ENCODE peak calls at places on chromosome 13, in six cellular contexts. P, G, J, D, M and L are unnamed samples. For H3K36me3, the result is how much of the 10 kb centered on the place peaks cover.

GRCh38 chr13:46992383-46992952 is 95.6 kb upstream of the HTR2A start:
- DNase-seq in G (peak), D (peak), P (peak), M (no peak), J (peak), L (peak)

GRCh38 chr13:29319451-29319850 is 276.0 kb downstream of the SLC7A1 start:
- DNase-seq in D (no peak), J (no peak), G (no peak), M (no peak), P (no peak), L (no peak)

GRCh38 chr13:48505597-48506091 is 27.2 kb downstream of the RCBTB2 start:
- DNase-seq in J (no peak), M (no peak), D (no peak), P (no peak), G (peak), L (peak)

GRCh38 chr13:93227280-93227905 is 786 bp downstream of the GPC6 start:
- DNase-seq in P (peak), J (no peak), D (peak), M (no peak), G (peak), L (no peak)

GRCh38 chr13:46683879-46684278 is 113.1 kb downstream of the ESD start:
- DNase-seq in M (no peak), D (no peak), P (no peak), J (no peak), G (no peak), L (no peak)

GRCh38 chr13:73767191-73767741 is 366.9 kb downstream of the KLF12 start:
- DNase-seq in P (no peak), G (no peak), J (no peak), D (no peak), M (no peak), L (no peak)

GRCh38 chr13:28751210-28751935 is 32.6 kb upstream of the SLC46A3 start:
- DNase-seq in D (no peak), M (no peak), P (no peak), J (no peak), G (no peak), L (no peak)

GRCh38 chr13:61410669-61411297 is 4.9 kb downstream of the PCDH20 start:
- DNase-seq in M (no peak), P (no peak), D (peak), G (no peak), J (peak), L (peak)

GRCh38 chr13:24148414-24149305 is 11.9 kb upstream of the SPATA13 start:
- DNase-seq in M (no peak), P (peak), D (no peak), G (no peak), J (peak), L (peak)

GRCh38 chr13:107138468-107138867 is 570.5 kb upstream of the ARGLU1 start:
- DNase-seq in P (no peak), M (no peak), G (no peak), D (no peak), J (no peak), L (no peak)

GRCh38 chr13:61685683-61686013 is 270.0 kb upstream of the PCDH20 start:
- DNase-seq in G (peak), D (peak), P (no peak), M (no peak), J (peak), L (peak)

GRCh38 chr13:39326471-39326870 is 276.5 kb downstream of the LHFPL6 start:
- DNase-seq in J (no peak), D (no peak), P (no peak), M (no peak), G (peak), L (no peak)

GRCh38 chr13:32415019-32415418 is 12.9 kb downstream of the N4BP2L1 start:
- DNase-seq in M (no peak), D (peak), J (peak), P (no peak), G (no peak), L (peak)

GRCh38 chr13:76296751-76297150 is 589.5 kb downstream of the KCTD12 start:
- DNase-seq in P (no peak), M (no peak), G (no peak), D (no peak), J (no peak), L (no peak)

GRCh38 chr13:45538382-45538781 is 73.6 kb downstream of the COG3 start:
- DNase-seq in P (no peak), J (peak), M (no peak), G (no peak), D (no peak), L (no peak)

GRCh38 chr13:36029171-36029570 is 102.0 kb downstream of the DCLK1 start:
- DNase-seq in P (peak), G (no peak), J (no peak), D (no peak), M (no peak), L (peak)

GRCh38 chr13:25905411-25906010 is 146.3 kb downstream of the SHISA2 start:
- DNase-seq in M (no peak), D (peak), P (no peak), G (no peak), J (no peak), L (no peak)

GRCh38 chr13:49836516-49836915 is 44.0 kb upstream of the KPNA3 start:
- DNase-seq in P (no peak), M (no peak), G (no peak), J (no peak), D (no peak), L (peak)

GRCh38 chr13:31951215-31951678 is 80.3 kb upstream of the FRY start:
- DNase-seq in P (no peak), J (no peak), D (no peak), M (peak), G (peak), L (peak)

GRCh38 chr13:49112782-49113525 is 107.2 kb upstream of the MLNR start:
- DNase-seq in J (no peak), D (peak), M (no peak), G (no peak), P (no peak), L (no peak)

GRCh38 chr13:72820156-72820897 is 38.4 kb downstream of the PIBF1 start:
- DNase-seq in G (no peak), J (no peak), D (peak), M (no peak), P (peak), L (peak)

GRCh38 chr13:32911506-32911905 is 104.7 kb upstream of the KL start:
- DNase-seq in P (peak), D (peak), M (no peak), J (peak), G (peak), L (peak)

GRCh38 chr13:77752512-77753069 is 55.1 kb downstream of the SLAIN1 start:
- DNase-seq in G (no peak), M (no peak), J (no peak), P (no peak), D (no peak), L (no peak)

GRCh38 chr13:94020833-94021232 is 458.6 kb downstream of the DCT start:
- DNase-seq in M (no peak), P (no peak), D (no peak), J (no peak), G (no peak), L (peak)

GRCh38 chr13:106680796-106681482 is 113.0 kb upstream of the ARGLU1 start:
- DNase-seq in J (no peak), M (peak), G (peak), D (peak), P (no peak), L (no peak)

GRCh38 chr13:22940736-22941135 is 240.0 kb upstream of the SGCG start:
- DNase-seq in M (no peak), J (no peak), D (no peak), P (no peak), G (no peak), L (no peak)

GRCh38 chr13:46553521-46553885 is 533 bp downstream of the LRCH1 start:
- DNase-seq in P (no peak), D (peak), J (no peak), M (no peak), G (no peak), L (no peak)

DNA sequence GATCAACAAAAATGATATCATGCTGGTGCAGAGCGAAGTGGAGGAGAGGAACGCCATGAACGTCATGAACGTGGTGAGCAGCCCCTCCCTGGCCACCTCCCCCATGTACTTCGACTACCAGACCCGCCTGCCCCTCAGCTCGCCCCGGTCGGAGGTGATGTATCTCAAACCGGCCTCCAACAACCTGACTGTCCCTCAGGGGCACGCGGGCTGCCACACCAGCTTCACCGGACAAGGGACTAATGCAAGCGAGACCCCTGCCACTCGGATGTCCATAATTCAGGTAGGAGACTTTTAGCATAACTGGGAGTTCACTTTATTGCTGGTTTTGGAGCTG is 3.3 kb downstream of the PCDH17 start:
- DNase-seq in D (no peak), G (peak), M (peak), J (no peak), P (no peak), L (no peak)
- H3K4me3 ChIP-seq in D (no peak), G (peak), M (peak), J (no peak), P (no peak), L (no peak)

GRCh38 chr13:114323349-114323748 is 9.0 kb downstream of the CHAMP1 start:
- DNase-seq in P (no peak), G (no peak), J (no peak), M (no peak), D (no peak), L (no peak)

GRCh38 chr13:114319441-114319871 is 5.2 kb downstream of the CHAMP1 start:
- DNase-seq in P (peak), D (no peak), M (no peak), J (no peak), G (no peak), L (no peak)

GRCh38 chr13:114321256-114321655 is 7.0 kb downstream of the CHAMP1 start:
- DNase-seq in G (no peak), J (no peak), D (no peak), P (no peak), M (no peak), L (no peak)

GRCh38 chr13:114318624-114319023 is 4.3 kb downstream of the CHAMP1 start:
- DNase-seq in G (no peak), P (no peak), D (no peak), J (no peak), M (no peak), L (no peak)

DNA sequence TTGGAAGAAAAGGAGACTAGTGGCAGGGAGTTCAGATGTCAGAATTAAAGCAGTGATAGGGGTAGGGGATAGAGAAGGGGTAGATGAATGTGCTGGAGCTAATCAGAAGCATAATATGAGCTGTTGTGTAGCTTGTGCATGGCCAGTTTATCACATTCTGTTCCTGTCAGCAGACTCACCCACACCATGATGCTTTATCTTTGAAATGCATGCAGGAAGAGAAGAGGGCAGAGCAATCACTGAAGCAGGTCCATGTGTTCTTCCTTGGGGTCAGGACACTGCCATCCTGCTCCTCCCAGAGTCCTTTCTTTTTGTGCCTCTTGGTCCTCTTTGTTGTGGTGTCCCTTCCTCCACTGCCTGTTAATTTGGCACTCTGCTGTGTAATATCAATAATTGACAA is 5.8 kb downstream of the CHAMP1 start:
- DNase-seq in D (no peak), P (no peak), J (no peak), G (no peak), M (no peak), L (no peak)
- H3K36me3 ChIP-seq in D (half or more), P (under half), J (under half), G (under half), M (under half), L (under half)

GRCh38 chr13:27120011-27120410 is 51.6 kb downstream of the USP12 start:
- DNase-seq in D (no peak), J (no peak), M (no peak), G (no peak), P (no peak), L (no peak)

GRCh38 chr13:27118428-27119054 is 53.1 kb downstream of the USP12 start:
- DNase-seq in D (no peak), P (no peak), G (no peak), M (no peak), J (no peak), L (no peak)

GRCh38 chr13:27117947-27118346 is 53.7 kb downstream of the USP12 start:
- DNase-seq in G (no peak), M (no peak), D (no peak), J (no peak), P (no peak), L (no peak)

GRCh38 chr13:27122036-27122435 is 49.6 kb downstream of the USP12 start:
- DNase-seq in D (no peak), J (no peak), P (no peak), G (no peak), M (no peak), L (no peak)

DNA sequence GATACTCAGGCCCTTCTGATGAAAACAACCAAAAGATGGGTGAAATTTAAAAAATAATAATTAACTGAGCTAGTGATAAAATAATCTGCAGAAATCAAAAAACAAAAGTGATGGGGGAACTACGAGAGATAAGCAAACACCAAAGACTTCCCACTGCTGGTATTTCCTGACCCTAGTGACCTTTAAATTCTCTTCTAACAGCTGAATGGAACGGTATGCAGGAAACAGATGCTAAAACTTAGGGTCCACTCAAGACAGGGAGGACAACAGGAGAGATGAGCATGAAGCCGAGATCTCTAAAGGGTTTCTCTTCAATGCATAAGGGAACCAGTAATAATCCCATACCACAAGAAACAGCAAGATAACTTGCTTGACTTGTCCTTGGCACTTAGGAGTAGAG is 50.8 kb downstream of the USP12 start:
- DNase-seq in M (no peak), P (no peak), D (no peak), J (no peak), G (no peak), L (no peak)
- H3K4me3 ChIP-seq in M (no peak), P (no peak), D (no peak), J (no peak), G (no peak), L (no peak)

GRCh38 chr13:110446570-110446880 is 115.0 kb downstream of the RAB20 start:
- DNase-seq in D (no peak), G (no peak), J (no peak), P (no peak), M (no peak), L (no peak)
- H3K36me3 ChIP-seq in D (under half), G (under half), J (under half), P (half or more), M (half or more), L (under half)

GRCh38 chr13:51585696-51586095 is 1.4 kb downstream of the WDFY2 start:
- DNase-seq in P (peak), D (no peak), M (no peak), G (no peak), J (no peak), L (peak)
- H3K4me3 ChIP-seq in P (peak), D (peak), M (peak), G (peak), J (peak), L (peak)

DNA sequence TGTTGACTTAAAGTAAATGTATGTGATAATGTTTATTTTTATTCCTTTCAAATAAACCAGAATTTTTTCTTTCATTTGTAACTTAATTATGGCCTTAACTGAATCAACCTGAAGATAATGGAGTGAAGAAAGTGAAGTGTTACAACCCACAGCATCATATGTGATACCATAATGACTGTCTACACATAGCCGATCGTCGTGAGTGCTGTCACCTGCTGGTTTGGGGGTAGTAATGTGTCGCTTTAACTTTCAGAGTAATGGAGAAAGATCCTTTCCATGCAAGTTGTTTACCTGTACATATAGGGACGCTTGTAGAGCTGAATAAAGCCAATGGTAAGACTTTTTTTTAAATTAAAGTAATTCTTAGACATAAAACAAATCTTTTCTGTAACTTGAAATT is 9.9 kb downstream of the CDC16 start:
- DNase-seq in G (no peak), M (no peak), P (no peak), J (no peak), D (no peak), L (no peak)
- H3K36me3 ChIP-seq in G (under half), M (half or more), P (half or more), J (half or more), D (half or more), L (under half)

GRCh38 chr13:40984670-40985366 is 34.3 kb downstream of the ELF1 start:
- DNase-seq in M (no peak), D (no peak), J (no peak), G (no peak), P (no peak), L (peak)

GRCh38 chr13:40983269-40983668 is 35.8 kb downstream of the ELF1 start:
- DNase-seq in P (no peak), M (no peak), G (no peak), D (no peak), J (no peak), L (peak)

GRCh38 chr13:40985596-40986327 is 33.4 kb downstream of the ELF1 start:
- DNase-seq in G (no peak), P (no peak), J (no peak), M (no peak), D (no peak), L (no peak)

GRCh38 chr13:40982772-40983171 is 36.3 kb downstream of the ELF1 start:
- DNase-seq in D (no peak), P (peak), J (no peak), G (peak), M (no peak), L (peak)

GRCh38 chr13:40983725-40984669 is 35.1 kb downstream of the ELF1 start:
- DNase-seq in J (no peak), M (no peak), G (no peak), D (no peak), P (no peak), L (peak)
- H3K4me3 ChIP-seq in J (no peak), M (no peak), G (no peak), D (no peak), P (no peak), L (no peak)

GRCh38 chr13:20080377-20081164 is 80.3 kb downstream of the GJA3 start:
- DNase-seq in G (no peak), D (no peak), M (no peak), J (no peak), P (no peak), L (no peak)
- H3K36me3 ChIP-seq in G (under half), D (under half), M (half or more), J (under half), P (under half), L (under half)